ENCODE peak calls at places on chromosomes 12 and 14, in six cellular contexts. Y is GM12891, Q is K562, B is GM12878, H is H1, V is HepG2. S is an unnamed sample.

GRCh38 chr14:101075025-101075800 is 171.7 kb upstream of the RTL1 start:
- DNase-seq in Y (no peak), Q (no peak), B (no peak), H (no peak), V (no peak), S (no peak)

GRCh38 chr12:111757361-111758119 is 9.2 kb upstream of the ALDH2 start:
- DNase-seq in Y (peak), Q (no peak), B (no peak), H (no peak), V (no peak), S (no peak)

GRCh38 chr12:33222357-33222756 is 217.3 kb downstream of the SYT10 start:
- DNase-seq in Y (no peak), Q (no peak), B (no peak), H (no peak), V (no peak), S (no peak)

GRCh38 chr14:68499451-68499850 is 293.4 kb downstream of the ZFP36L1 start:
- DNase-seq in Y (no peak), Q (no peak), B (no peak), H (no peak), V (no peak), S (no peak)

GRCh38 chr12:45703942-45704341 is 25.6 kb upstream of the ARID2 start:
- DNase-seq in Y (no peak), Q (no peak), B (no peak), H (no peak), V (no peak), S (no peak)

GRCh38 chr12:1934831-1935230 is 16.4 kb upstream of the CACNA2D4 start:
- DNase-seq in Y (no peak), Q (no peak), B (no peak), H (peak), V (no peak), S (no peak)

GRCh38 chr14:67694791-67695393 is 672 bp downstream of the RDH11 start:
- DNase-seq in Y (peak), Q (peak), B (peak), H (peak), V (peak), S (peak)

GRCh38 chr12:93042283-93042682 is 113.2 kb upstream of the EEA1 start:
- DNase-seq in Y (no peak), Q (no peak), B (no peak), H (no peak), V (no peak), S (no peak)

GRCh38 chr12:84585996-84586395 is 326.6 kb downstream of the SLC6A15 start:
- DNase-seq in Y (no peak), Q (no peak), B (no peak), H (no peak), V (no peak), S (no peak)

GRCh38 chr12:59737725-59738463 is 142.1 kb downstream of the SLC16A7 start:
- DNase-seq in Y (no peak), Q (no peak), B (no peak), H (no peak), V (no peak), S (no peak)

GRCh38 chr14:23538049-23538718 is 13.4 kb downstream of the ZFHX2 start:
- DNase-seq in Y (no peak), Q (no peak), B (no peak), H (no peak), V (no peak), S (no peak)

GRCh38 chr12:103887738-103888137 is 42.5 kb upstream of the HSP90B1 start:
- DNase-seq in Y (no peak), Q (no peak), B (no peak), H (no peak), V (no peak), S (no peak)

GRCh38 chr12:120119395-120119973 is 2.9 kb upstream of the RAB35 start:
- DNase-seq in Y (no peak), Q (no peak), B (peak), H (no peak), V (peak), S (no peak)
- TF ChIP-seq TAF1 in Y (no peak), Q (no peak), B (no peak), H (no peak), V (no peak), S (no peak)

GRCh38 chr12:82968644-82969339 is 282.1 kb downstream of the TMTC2 start:
- DNase-seq in Y (no peak), Q (no peak), B (no peak), H (no peak), V (no peak), S (no peak)
- TF ChIP-seq POLR2A in Y (no peak), Q (no peak), B (no peak), H (no peak), V (no peak), S (no peak)

GRCh38 chr12:52200783-52201519 is 9.1 kb upstream of the KRT80 start:
- DNase-seq in Y (no peak), Q (no peak), B (no peak), H (no peak), V (no peak), S (no peak)

GRCh38 chr12:52199294-52199920 is 7.6 kb upstream of the KRT80 start:
- DNase-seq in Y (no peak), Q (no peak), B (no peak), H (no peak), V (no peak), S (no peak)

GRCh38 chr12:52197371-52198231 is 5.8 kb upstream of the KRT80 start:
- DNase-seq in Y (no peak), Q (no peak), B (no peak), H (no peak), V (no peak), S (no peak)

GRCh38 chr12:52200086-52200782 is 8.4 kb upstream of the KRT80 start:
- DNase-seq in Y (no peak), Q (peak), B (no peak), H (no peak), V (no peak), S (no peak)

GRCh38 chr12:52198454-52199215 is 6.8 kb upstream of the KRT80 start:
- DNase-seq in Y (no peak), Q (no peak), B (no peak), H (no peak), V (no peak), S (no peak)
- TF ChIP-seq POLR2AphosphoS5 in Y (no peak), Q (no peak), B (no peak), H (no peak), V (no peak), S (no peak)

DNA sequence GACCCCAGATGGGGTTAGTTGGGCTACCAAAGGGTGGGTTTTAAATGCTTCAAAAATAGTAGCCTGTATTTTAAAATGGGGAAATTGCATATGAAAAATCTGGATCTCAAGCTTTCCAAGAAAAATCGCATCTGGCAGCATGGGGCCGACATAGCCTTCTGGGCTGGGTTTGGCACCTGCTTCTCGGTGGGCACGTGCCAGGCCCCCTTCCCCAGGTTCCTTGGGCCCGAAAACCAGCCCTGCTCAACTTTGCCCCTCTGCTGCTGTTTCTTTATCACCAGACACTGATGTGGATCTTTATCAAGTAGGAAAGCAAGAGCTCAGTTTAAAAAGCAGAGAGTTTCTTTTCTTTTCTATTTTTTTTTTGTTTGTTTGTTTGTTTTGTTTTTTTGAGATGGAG is 95.1 kb downstream of the DICER1 start:
- DNase-seq in Y (no peak), Q (no peak), B (no peak), H (no peak), V (no peak), S (no peak)
- TF ChIP-seq TAF1 in Y (no peak), Q (no peak), B (no peak), H (no peak), V (no peak), S (no peak)